ENCODE peak calls at places on chromosomes 4 and X, in seven cellular contexts. H is endothelial cell of umbilical vein, G is H1, A is GM12878, N is HCT116, Z is HepG2, O is K562. U is an unnamed sample.

GRCh38 chr4:71995297-71995696 is 36.5 kb upstream of the NPFFR2 start:
- DNase-seq in H (no peak), G (no peak), A (no peak), N (no peak), Z (no peak), O (no peak), U (no peak)

GRCh38 chr4:110163327-110164070 is 34.9 kb downstream of the ELOVL6 start:
- DNase-seq in H (no peak), G (no peak), A (no peak), N (peak), Z (no peak), O (no peak), U (no peak)

GRCh38 chr4:29423836-29424721 is 1296.1 kb upstream of the PCDH7 start:
- DNase-seq in H (peak), G (no peak), A (no peak), N (peak), Z (no peak), O (no peak), U (no peak)

GRCh38 chr4:64144994-64145393 is 264.3 kb downstream of the TECRL start:
- DNase-seq in H (no peak), G (no peak), A (no peak), N (no peak), Z (no peak), O (no peak), U (no peak)

GRCh38 chrX:132505116-132505515 is 16.3 kb upstream of the MBNL3 start:
- DNase-seq in H (no peak), G (no peak), A (no peak), N (no peak), Z (peak), O (no peak), U (no peak)

GRCh38 chrX:115491766-115492165 is 69.2 kb upstream of the PLS3 start:
- DNase-seq in H (peak), G (no peak), A (no peak), N (no peak), Z (no peak), O (no peak), U (no peak)

GRCh38 chrX:111168314-111168713 is 72.3 kb downstream of the PAK3 start:
- DNase-seq in H (no peak), G (no peak), A (no peak), N (no peak), Z (peak), O (no peak), U (no peak)

GRCh38 chr4:90127223-90127705 is at the start of gene CCSER1:
- DNase-seq in H (peak), G (peak), A (no peak), N (peak), Z (no peak), O (no peak), U (no peak)

GRCh38 chrX:65697915-65698796 is 30.7 kb downstream of the MSN start:
- DNase-seq in H (peak), G (no peak), A (peak), N (no peak), Z (no peak), O (peak), U (peak)

GRCh38 chr4:150888625-150889024 is 126.5 kb downstream of the LRBA start:
- DNase-seq in H (no peak), G (no peak), A (no peak), N (no peak), Z (no peak), O (no peak), U (no peak)

GRCh38 chrX:72358313-72358712 is 52.6 kb upstream of the CITED1 start:
- DNase-seq in H (no peak), G (no peak), A (no peak), N (no peak), Z (no peak), O (no peak), U (no peak)

GRCh38 chrX:50941638-50942037 is 31.1 kb downstream of the BMP15 start:
- DNase-seq in H (no peak), G (peak), A (no peak), N (no peak), Z (no peak), O (no peak), U (no peak)

GRCh38 chrX:11064851-11065600 is 46.1 kb upstream of the HCCS start:
- DNase-seq in H (no peak), G (no peak), A (no peak), N (no peak), Z (no peak), O (no peak), U (no peak)

GRCh38 chr4:53476232-53477037 is 99.0 kb downstream of the FIP1L1 start:
- DNase-seq in H (no peak), G (no peak), A (no peak), N (no peak), Z (no peak), O (no peak), U (no peak)

GRCh38 chr4:48369248-48369647 is 27.9 kb downstream of the SLAIN2 start:
- DNase-seq in H (peak), G (no peak), A (no peak), N (no peak), Z (no peak), O (no peak), U (no peak)

GRCh38 chrX:109327271-109327670 is 154.6 kb downstream of the GUCY2F start:
- DNase-seq in H (no peak), G (no peak), A (no peak), N (no peak), Z (no peak), O (no peak), U (no peak)

GRCh38 chr4:184237612-184238011 is 19.9 kb upstream of the ENPP6 start:
- DNase-seq in H (no peak), G (no peak), A (no peak), N (no peak), Z (no peak), O (no peak), U (no peak)

GRCh38 chr4:127759893-127760292 is 22.2 kb upstream of the HSPA4L start:
- DNase-seq in H (no peak), G (no peak), A (no peak), N (no peak), Z (peak), O (no peak), U (no peak)

GRCh38 chr4:128811571-128812359 is 2.3 kb downstream of the JADE1 start:
- DNase-seq in H (peak), G (peak), A (no peak), N (peak), Z (peak), O (peak), U (no peak)

GRCh38 chr4:85747871-85748491 is 273.0 kb downstream of the ARHGAP24 start:
- DNase-seq in H (peak), G (no peak), A (no peak), N (peak), Z (peak), O (peak), U (peak)

GRCh38 chr4:40576651-40577480 is 52.8 kb downstream of the RBM47 start:
- DNase-seq in H (peak), G (no peak), A (peak), N (peak), Z (peak), O (no peak), U (no peak)

GRCh38 chr4:15855804-15856475 is 77.8 kb downstream of the CD38 start:
- DNase-seq in H (no peak), G (no peak), A (no peak), N (no peak), Z (no peak), O (no peak), U (peak)

GRCh38 chrX:110258552-110258951 is 59.3 kb downstream of the AMMECR1 start:
- DNase-seq in H (no peak), G (no peak), A (no peak), N (no peak), Z (no peak), O (no peak), U (no peak)

GRCh38 chrX:30779453-30780030 is 109.5 kb downstream of the TAB3 start:
- DNase-seq in H (no peak), G (no peak), A (no peak), N (no peak), Z (no peak), O (no peak), U (no peak)

GRCh38 chr4:152606800-152607577 is 71.1 kb upstream of the FBXW7 start:
- DNase-seq in H (no peak), G (peak), A (no peak), N (no peak), Z (no peak), O (no peak), U (no peak)

GRCh38 chrX:135522878-135523693 is 2.6 kb downstream of the INTS6L start:
- DNase-seq in H (no peak), G (no peak), A (no peak), N (no peak), Z (no peak), O (no peak), U (no peak)

GRCh38 chrX:12269484-12269883 is 131.2 kb downstream of the FRMPD4 start:
- DNase-seq in H (no peak), G (no peak), A (no peak), N (no peak), Z (no peak), O (no peak), U (no peak)

GRCh38 chrX:18927558-18927957 is 56.4 kb downstream of the PHKA2 start:
- DNase-seq in H (no peak), G (no peak), A (no peak), N (no peak), Z (no peak), O (no peak), U (no peak)

GRCh38 chrX:53458082-53458481 is 23.9 kb upstream of the HSD17B10 start:
- DNase-seq in H (no peak), G (no peak), A (no peak), N (no peak), Z (no peak), O (no peak), U (no peak)

GRCh38 chr4:139214039-139214534 is 37.1 kb upstream of the ELF2 start:
- DNase-seq in H (no peak), G (no peak), A (peak), N (no peak), Z (peak), O (peak), U (no peak)

GRCh38 chr4:189533603-189534002 is 407.1 kb upstream of the FRG1 start:
- DNase-seq in H (no peak), G (no peak), A (no peak), N (no peak), Z (no peak), O (no peak), U (no peak)

GRCh38 chr4:165367040-165367439 is 11.8 kb upstream of the CPE start:
- DNase-seq in H (no peak), G (no peak), A (no peak), N (peak), Z (peak), O (no peak), U (no peak)

GRCh38 chr4:11313157-11313943 is 115.3 kb downstream of the HS3ST1 start:
- DNase-seq in H (no peak), G (no peak), A (no peak), N (no peak), Z (no peak), O (no peak), U (no peak)

DNA sequence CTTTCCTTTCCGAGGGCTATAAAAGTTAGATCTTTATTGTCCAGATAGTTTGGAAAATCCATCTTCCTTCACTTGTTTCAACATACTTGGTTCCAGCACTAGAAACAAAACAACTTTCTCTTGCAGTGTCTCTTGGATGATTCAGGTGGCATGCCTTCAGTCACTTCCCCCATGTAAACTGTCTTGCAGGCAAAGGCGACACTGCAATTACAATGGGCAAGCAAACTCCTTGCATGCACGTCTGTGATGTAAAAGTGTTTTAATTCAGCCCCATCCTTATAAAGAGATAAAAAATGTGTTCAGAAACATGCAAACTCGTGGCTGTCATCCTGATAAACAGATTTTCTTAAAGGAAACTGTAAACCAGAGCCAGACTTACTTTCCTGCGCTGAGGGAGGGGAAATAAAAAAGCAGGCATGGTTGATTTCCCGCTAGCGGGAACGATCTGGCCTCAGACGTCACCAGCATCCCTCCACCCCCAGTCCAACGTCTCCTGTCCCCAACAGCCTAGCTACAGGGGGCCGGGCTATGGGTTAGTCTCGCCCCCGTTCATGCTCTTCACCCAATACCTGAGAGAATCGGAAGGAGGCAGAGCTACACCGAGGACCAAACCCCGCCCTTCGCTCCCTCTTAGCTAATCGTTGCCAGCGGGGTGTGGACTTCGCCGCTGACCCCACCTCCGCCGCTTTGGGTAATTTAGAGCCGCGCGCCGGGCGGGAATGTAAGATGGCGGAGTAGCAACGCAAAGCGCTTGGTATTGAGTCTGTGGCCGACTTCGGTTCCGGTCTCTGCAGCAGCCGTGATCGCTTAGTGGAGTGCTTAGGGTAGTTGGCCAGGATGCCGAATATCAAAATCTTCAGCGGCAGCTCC is at the start of gene PRPS1:
- DNase-seq in H (peak), G (peak), A (peak), N (peak), Z (peak), O (peak), U (peak)
- TF ChIP-seq POLR2AphosphoS5 in H (peak), G (peak), A (peak), N (peak), Z (peak), O (peak), U (peak)

GRCh38 chr4:4386296-4386735 is 586 bp upstream of the NSG1 start:
- DNase-seq in H (no peak), G (peak), A (no peak), N (no peak), Z (no peak), O (peak), U (no peak)

GRCh38 chr4:4388836-4389575 is 2.1 kb downstream of the NSG1 start:
- DNase-seq in H (no peak), G (no peak), A (no peak), N (no peak), Z (no peak), O (no peak), U (no peak)

GRCh38 chr4:4386736-4387392 is at the start of gene NSG1:
- DNase-seq in H (no peak), G (peak), A (no peak), N (no peak), Z (no peak), O (peak), U (no peak)

GRCh38 chr4:4388418-4388817 is 1.5 kb downstream of the NSG1 start:
- DNase-seq in H (peak), G (no peak), A (no peak), N (no peak), Z (no peak), O (no peak), U (no peak)

DNA sequence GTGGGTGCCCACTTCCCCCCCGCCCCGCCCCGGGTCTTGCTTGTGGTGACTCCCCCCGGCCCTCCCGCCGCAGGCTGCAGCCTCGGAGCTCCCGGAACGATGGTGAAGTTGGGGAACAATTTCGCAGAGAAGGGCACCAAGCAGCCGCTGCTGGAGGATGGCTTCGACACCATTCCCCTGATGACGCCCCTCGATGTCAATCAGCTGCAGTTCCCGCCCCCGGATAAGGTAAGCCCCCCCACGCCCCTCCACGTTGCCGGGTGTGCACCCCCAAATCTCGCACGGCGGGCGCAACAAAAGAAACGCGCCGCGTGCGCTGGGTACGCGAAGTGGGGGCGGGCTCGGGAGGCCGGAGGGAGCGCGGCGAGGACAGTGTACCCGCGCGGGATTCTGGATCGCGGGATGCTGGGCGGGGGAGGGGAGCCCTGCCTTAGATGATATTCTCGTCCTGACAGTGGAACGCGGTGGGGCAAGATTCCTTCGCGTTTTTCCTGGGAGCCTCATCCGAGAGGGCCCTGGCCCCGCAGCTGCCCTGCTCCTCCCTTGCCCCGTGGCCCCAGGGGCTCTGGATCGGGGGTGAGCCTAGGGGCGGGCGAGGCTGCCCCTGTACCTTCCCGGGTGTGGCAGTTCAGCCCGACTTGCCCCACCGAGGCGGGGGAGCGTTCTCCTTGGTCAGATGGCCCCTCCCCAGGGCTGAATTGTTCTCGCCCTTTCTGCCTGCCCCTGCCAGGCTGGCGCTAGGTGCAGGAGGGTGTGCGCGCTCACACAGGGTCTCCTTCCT is 819 bp downstream of the NSG1 start:
- DNase-seq in H (no peak), G (peak), A (no peak), N (no peak), Z (no peak), O (no peak), U (no peak)
- TF ChIP-seq EZH2 in H (peak), G (peak), A (no peak), N (no peak), Z (no peak), O (no peak), U (no peak)

GRCh38 chrX:129842510-129843208 is 1.0 kb downstream of the ZDHHC9 start:
- DNase-seq in H (peak), G (no peak), A (no peak), N (no peak), Z (peak), O (no peak), U (no peak)
- TF ChIP-seq POLR2AphosphoS5 in H (no peak), G (no peak), A (no peak), N (no peak), Z (no peak), O (no peak), U (no peak)

DNA sequence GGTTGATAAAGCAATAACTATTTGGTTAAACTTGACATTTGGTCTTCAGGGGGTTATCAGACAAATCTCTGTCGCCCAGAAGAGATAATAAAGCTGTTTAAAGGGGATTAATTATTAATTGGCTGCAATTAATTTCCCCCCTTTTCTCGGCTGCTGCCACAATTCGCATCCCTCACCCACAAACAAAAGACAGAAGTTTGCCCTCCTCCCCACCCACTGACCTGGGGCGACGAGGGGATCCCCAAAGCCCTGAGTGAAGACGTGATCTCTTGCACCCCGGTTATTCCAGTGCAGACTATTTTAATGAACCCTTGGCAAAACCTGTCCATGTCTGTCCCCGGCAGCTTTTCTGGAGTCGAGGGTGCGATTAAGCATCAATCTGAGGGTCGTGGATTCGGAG is 55.7 kb upstream of the TMEM33 start:
- DNase-seq in H (no peak), G (no peak), A (no peak), N (no peak), Z (no peak), O (no peak), U (no peak)
- TF ChIP-seq EZH2 in H (peak), G (no peak), A (no peak), N (no peak), Z (no peak), O (no peak), U (no peak)

GRCh38 chr4:123974419-123975105 is 578.0 kb downstream of the SPRY1 start:
- DNase-seq in H (no peak), G (no peak), A (no peak), N (no peak), Z (no peak), O (no peak), U (peak)

GRCh38 chr4:123976875-123977274 is 580.3 kb downstream of the SPRY1 start:
- DNase-seq in H (no peak), G (no peak), A (no peak), N (no peak), Z (no peak), O (no peak), U (no peak)

GRCh38 chr4:123977623-123978022 is 581.0 kb downstream of the SPRY1 start:
- DNase-seq in H (peak), G (no peak), A (no peak), N (no peak), Z (peak), O (no peak), U (no peak)

GRCh38 chr4:123978637-123979036 is 582.0 kb downstream of the SPRY1 start:
- DNase-seq in H (no peak), G (no peak), A (no peak), N (no peak), Z (no peak), O (no peak), U (no peak)

DNA sequence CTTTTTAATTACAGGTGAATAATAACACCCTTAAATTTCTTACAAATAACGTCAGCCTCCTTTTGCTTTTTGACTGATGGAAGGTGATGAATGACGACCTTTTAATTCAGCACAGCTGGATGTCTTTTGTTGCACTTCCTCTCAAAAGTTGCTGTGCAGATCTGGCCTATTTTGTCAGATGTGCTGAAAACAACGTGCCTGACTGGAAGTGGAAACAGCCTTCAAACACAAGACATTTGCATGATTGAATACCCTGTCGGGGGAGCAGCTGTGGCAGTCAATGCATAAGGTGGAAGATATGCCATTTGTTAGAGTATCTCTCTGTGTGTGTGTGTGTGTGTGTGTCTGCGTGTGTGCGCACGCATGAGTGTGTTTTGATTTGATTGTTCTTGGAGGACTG is 579.7 kb downstream of the SPRY1 start:
- DNase-seq in H (peak), G (no peak), A (no peak), N (no peak), Z (no peak), O (no peak), U (no peak)
- TF ChIP-seq POLR2AphosphoS5 in H (no peak), G (no peak), A (no peak), N (no peak), Z (no peak), O (no peak), U (no peak)

U was measured in SK-N-MC.